ENCODE peak calls at places on chromosomes 4 and X, in seven cellular contexts. K is Ammon's horn; G is EH; B is dorsolateral prefrontal cortex; U is stimulated activated CD4-positive, alpha-beta T cell treated with anti-CD3 and anti-CD28 coated beads, TNF-alpha, amount 100 ng/mL, for 48 hours; S is progenitor cell of endocrine pancreas; Q is lung microvascular endothelial cell. A is an unnamed sample.

GRCh38 chrX:118679290-118679689 is 48.1 kb upstream of the IL13RA1 start:
- DNase-seq in K (no peak), G (peak; percentile 3), B (no peak), U (no peak), S (no peak), Q (peak; percentile 3), A (no peak)

GRCh38 chr4:71607780-71608673 is 175.9 kb downstream of the GC start:
- DNase-seq in K (no peak), G (peak; percentile 71), B (no peak), U (no peak), S (no peak), Q (no peak), A (no peak)

GRCh38 chr4:33837043-33837442 is 2407.3 kb downstream of the ARAP2 start:
- DNase-seq in K (no peak), G (peak; percentile 93), B (no peak), U (no peak), S (no peak), Q (no peak), A (no peak)

GRCh38 chr4:38983756-38984647 is 48.2 kb downstream of the TMEM156 start:
- DNase-seq in K (peak; percentile 28), G (peak; percentile 67), B (no peak), U (no peak), S (no peak), Q (peak; percentile 35), A (peak; percentile 23)

GRCh38 chr4:95798727-95799126 is 41.2 kb upstream of the PDHA2 start:
- DNase-seq in K (no peak), G (no peak), B (no peak), U (no peak), S (no peak), Q (no peak), A (no peak)

GRCh38 chr4:155722816-155723499 is 35.9 kb upstream of the GUCY1B1 start:
- DNase-seq in K (no peak), G (peak; percentile 3), B (no peak), U (no peak), S (no peak), Q (no peak), A (no peak)

GRCh38 chr4:78777556-78777900 is 1.4 kb downstream of the BMP2K start:
- DNase-seq in K (no peak), G (no peak), B (no peak), U (no peak), S (no peak), Q (no peak), A (no peak)

GRCh38 chr4:111434581-111434980 is 710.7 kb upstream of the FAM241A start:
- DNase-seq in K (no peak), G (no peak), B (no peak), U (no peak), S (no peak), Q (no peak), A (no peak)

GRCh38 chr4:174702974-174703478 is 126.0 kb downstream of the GLRA3 start:
- DNase-seq in K (no peak), G (no peak), B (no peak), U (no peak), S (no peak), Q (no peak), A (no peak)

GRCh38 chr4:27685947-27686346 is 825.3 kb downstream of the STIM2 start:
- DNase-seq in K (no peak), G (no peak), B (no peak), U (no peak), S (no peak), Q (no peak), A (no peak)

GRCh38 chr4:83252782-83253405 is 31.7 kb downstream of the COQ2 start:
- DNase-seq in K (peak; percentile 55), G (peak; percentile 83), B (no peak), U (peak; percentile 67), S (peak; percentile 29), Q (peak; percentile 86), A (peak; percentile 51)

GRCh38 chr4:153234923-153235322 is 30.7 kb downstream of the TRIM2 start:
- DNase-seq in K (no peak), G (peak; percentile 82), B (no peak), U (no peak), S (no peak), Q (no peak), A (no peak)

GRCh38 chr4:100569196-100569595 is 51.4 kb upstream of the EMCN start:
- DNase-seq in K (no peak), G (no peak), B (no peak), U (no peak), S (no peak), Q (no peak), A (no peak)

GRCh38 chr4:87555751-87556619 is 26.8 kb upstream of the SPARCL1 start:
- DNase-seq in K (peak; percentile 49), G (peak; percentile 65), B (peak; percentile 45), U (no peak), S (no peak), Q (no peak), A (no peak)

GRCh38 chr4:26787461-26788340 is 72.9 kb upstream of the STIM2 start:
- DNase-seq in K (no peak), G (peak; percentile 37), B (no peak), U (peak; percentile 32), S (no peak), Q (peak; percentile 92), A (no peak)

GRCh38 chr4:88979292-88979691 is 77.7 kb downstream of the FAM13A start:
- DNase-seq in K (no peak), G (no peak), B (no peak), U (no peak), S (no peak), Q (no peak), A (no peak)

GRCh38 chr4:187396106-187396505 is 599.5 kb upstream of the ZFP42 start:
- DNase-seq in K (no peak), G (no peak), B (no peak), U (no peak), S (no peak), Q (no peak), A (no peak)

GRCh38 chrX:44462851-44463250 is 79.8 kb downstream of the FUNDC1 start:
- DNase-seq in K (peak; percentile 10), G (peak; percentile 22), B (no peak), U (no peak), S (no peak), Q (peak; percentile 59), A (no peak)

GRCh38 chrX:129953334-129953648 is 29.1 kb upstream of the BCORL1 start:
- DNase-seq in K (no peak), G (no peak), B (no peak), U (no peak), S (no peak), Q (no peak), A (no peak)

GRCh38 chr4:8030121-8030781 is 90.6 kb upstream of the AFAP1 start:
- DNase-seq in K (no peak), G (no peak), B (no peak), U (no peak), S (no peak), Q (no peak), A (no peak)